ENCODE peak calls at places on chromosomes 4 and X, in four cellular contexts. X, C, S and M are unnamed samples.

GRCh38 chrX:67328496-67328895 is 215.3 kb upstream of the AR start:
- DNase-seq in C (no peak), S (no peak), X (no peak), M (no peak)

GRCh38 chr4:159267940-159268327 is 165.1 kb downstream of the RAPGEF2 start:
- DNase-seq in X (no peak), S (no peak), C (no peak), M (no peak)

GRCh38 chr4:67762091-67762490 is 7.9 kb upstream of the GNRHR start:
- DNase-seq in C (no peak), X (no peak), S (peak; percentile 5), M (no peak)

GRCh38 chr4:166594326-166594946 is 639.9 kb downstream of the SPOCK3 start:
- DNase-seq in C (peak; percentile 29), X (no peak), S (no peak), M (peak; percentile 42)

GRCh38 chr4:337932-338758 is 531 bp downstream of the ZNF141 start:
- DNase-seq in X (no peak), S (no peak), C (no peak), M (peak; percentile 22)

GRCh38 chrX:130793966-130794365 is 109.0 kb downstream of the ENOX2 start:
- DNase-seq in X (no peak), S (peak; percentile 2), C (no peak), M (no peak)

GRCh38 chrX:6226053-6226645 is 2.5 kb downstream of the NLGN4X start:
- DNase-seq in X (no peak), C (no peak), S (no peak), M (no peak)

GRCh38 chr4:78205601-78206000 is 148.5 kb downstream of the FRAS1 start:
- DNase-seq in C (peak; percentile 28), S (no peak), X (no peak), M (no peak)

GRCh38 chr4:76354517-76355473 is 48.3 kb downstream of the STBD1 start:
- DNase-seq in X (no peak), S (no peak), C (no peak), M (no peak)

GRCh38 chr4:105197777-105198176 is 51.1 kb downstream of the TET2 start:
- DNase-seq in S (no peak), X (no peak), C (no peak), M (no peak)

GRCh38 chrX:10819973-10820372 is 199.6 kb upstream of the MID1 start:
- DNase-seq in X (peak; percentile 7), C (no peak), S (no peak), M (no peak)

GRCh38 chrX:72203421-72203820 is 21.9 kb downstream of the PIN4 start:
- DNase-seq in S (no peak), X (no peak), C (no peak), M (no peak)

GRCh38 chrX:672931-673330 is 42.3 kb downstream of the SHOX start:
- DNase-seq in X (no peak), S (no peak), C (no peak), M (no peak)

GRCh38 chr4:177128306-177128705 is 181.4 kb upstream of the NEIL3 start:
- DNase-seq in C (no peak), S (peak; percentile 77), X (no peak), M (no peak)

GRCh38 chr4:76639292-76639691 is 204.3 kb downstream of the SHROOM3 start:
- DNase-seq in C (no peak), X (no peak), S (peak; percentile 56), M (no peak)

GRCh38 chr4:24713604-24714003 is 81.8 kb upstream of the SOD3 start:
- DNase-seq in S (no peak), C (no peak), X (no peak), M (no peak)

GRCh38 chr4:187929024-187929423 is 66.5 kb upstream of the ZFP42 start:
- DNase-seq in S (no peak), X (no peak), C (no peak), M (no peak)

GRCh38 chrX:39857780-39858179 is 240.0 kb downstream of the BCOR start:
- DNase-seq in X (no peak), C (no peak), S (no peak), M (no peak)

GRCh38 chr4:122632396-122633143 is 11.7 kb upstream of the IL21 start:
- DNase-seq in S (no peak), X (no peak), C (no peak), M (no peak)

GRCh38 chrX:40849906-40850672 is 114.7 kb upstream of the MED14 start:
- DNase-seq in C (no peak), X (no peak), S (no peak), M (no peak)

GRCh38 chr4:83535520-83535944 is 376 bp upstream of the GPAT3 start:
- DNase-seq in C (peak; percentile 12), X (no peak), S (peak; percentile 53), M (no peak)

GRCh38 chrX:71652405-71652804 is 14.9 kb upstream of the LOC101059915 start:
- DNase-seq in C (peak; percentile 31), X (peak; percentile 38), S (peak; percentile 56), M (peak; percentile 39)

GRCh38 chr4:110632506-110633357 is 9.9 kb upstream of the PITX2 start:
- DNase-seq in X (no peak), C (no peak), S (no peak), M (no peak)

GRCh38 chr4:78776729-78777555 is 792 bp downstream of the BMP2K start:
- DNase-seq in S (peak; percentile 64), C (peak; percentile 52), X (peak; percentile 48), M (peak; percentile 41)

GRCh38 chr4:120921456-120922389 is 803 bp downstream of the PRDM5 start:
- DNase-seq in X (no peak), C (no peak), S (peak; percentile 68), M (peak; percentile 61)

GRCh38 chr4:101191302-101192098 is 155.8 kb downstream of the PPP3CA start:
- DNase-seq in X (no peak), C (no peak), S (peak; percentile 99), M (no peak)

GRCh38 chr4:156672924-156673323 is 298.7 kb downstream of the PDGFC start:
- DNase-seq in X (no peak), C (no peak), S (no peak), M (no peak)

GRCh38 chrX:6849711-6850415 is 297.6 kb upstream of the STS start:
- DNase-seq in C (no peak), S (no peak), X (no peak), M (no peak)

GRCh38 chr4:115278830-115279229 is 165.4 kb upstream of the NDST4 start:
- DNase-seq in S (no peak), X (no peak), C (no peak), M (no peak)

GRCh38 chrX:80388206-80388605 is 32.0 kb upstream of the TENT5D start:
- DNase-seq in S (no peak), X (no peak), C (no peak), M (no peak)

GRCh38 chr4:24330198-24330972 is 254.0 kb downstream of the DHX15 start:
- DNase-seq in S (no peak), X (no peak), C (no peak), M (no peak)

GRCh38 chr4:43903456-43903855 is 545.2 kb downstream of the KCTD8 start:
- DNase-seq in S (no peak), C (no peak), X (no peak), M (no peak)

GRCh38 chr4:23789765-23790164 is 100.1 kb downstream of the PPARGC1A start:
- DNase-seq in X (no peak), C (peak; percentile 28), S (no peak), M (no peak)

GRCh38 chr4:38371391-38371851 is 292.6 kb upstream of the KLF3 start:
- DNase-seq in X (no peak), C (no peak), S (no peak), M (no peak)

GRCh38 chr4:38381788-38382187 is 282.2 kb upstream of the KLF3 start:
- DNase-seq in S (no peak), C (no peak), X (no peak), M (no peak)

GRCh38 chr4:38382492-38382891 is 281.5 kb upstream of the KLF3 start:
- DNase-seq in S (no peak), C (no peak), X (no peak), M (no peak)

GRCh38 chr4:38378478-38378877 is 285.5 kb upstream of the KLF3 start:
- DNase-seq in C (no peak), X (no peak), S (no peak), M (no peak)

GRCh38 chr4:38377195-38377594 is 286.8 kb upstream of the KLF3 start:
- DNase-seq in X (no peak), C (no peak), S (no peak), M (no peak)
- TF ChIP-seq MYC in X (no peak), C (no peak), S (no peak), M (no peak)

DNA sequence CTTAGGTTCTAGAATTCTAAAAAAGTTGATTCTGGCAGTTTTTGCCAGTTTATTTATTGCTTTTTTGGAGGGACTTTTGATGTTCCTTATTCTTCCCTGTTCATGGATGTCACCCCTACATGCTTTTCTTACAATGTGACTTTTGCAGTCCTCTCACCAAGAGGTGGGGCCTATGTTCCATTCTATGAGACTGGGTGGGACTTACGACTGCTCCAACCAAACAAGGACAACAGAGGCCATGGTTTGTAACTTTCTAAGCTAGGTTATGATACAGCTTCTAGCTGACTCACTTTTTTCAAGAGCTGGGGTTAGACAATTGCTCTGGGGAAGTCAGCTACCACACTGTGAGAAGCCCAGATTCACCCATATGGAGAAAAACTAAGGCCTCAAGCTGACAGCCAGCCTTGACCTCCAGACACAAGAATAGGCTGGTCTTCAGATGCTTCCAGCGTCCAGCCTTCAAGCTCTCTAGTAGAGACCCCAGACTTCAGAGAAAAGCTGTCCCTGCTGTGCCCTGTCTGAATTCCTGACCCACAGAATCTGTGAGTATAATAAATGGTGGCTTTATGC is 39.5 kb downstream of the ENOPH1 start:
- DNase-seq in C (peak; percentile 16), S (peak; percentile 61), X (no peak), M (no peak)
- TF ChIP-seq MYC in C (no peak), S (no peak), X (no peak), M (no peak)

GRCh38 chr4:87299898-87300297 is 22.8 kb downstream of the HSD17B13 start:
- DNase-seq in C (no peak), S (peak; percentile 57), X (no peak), M (no peak)

DNA sequence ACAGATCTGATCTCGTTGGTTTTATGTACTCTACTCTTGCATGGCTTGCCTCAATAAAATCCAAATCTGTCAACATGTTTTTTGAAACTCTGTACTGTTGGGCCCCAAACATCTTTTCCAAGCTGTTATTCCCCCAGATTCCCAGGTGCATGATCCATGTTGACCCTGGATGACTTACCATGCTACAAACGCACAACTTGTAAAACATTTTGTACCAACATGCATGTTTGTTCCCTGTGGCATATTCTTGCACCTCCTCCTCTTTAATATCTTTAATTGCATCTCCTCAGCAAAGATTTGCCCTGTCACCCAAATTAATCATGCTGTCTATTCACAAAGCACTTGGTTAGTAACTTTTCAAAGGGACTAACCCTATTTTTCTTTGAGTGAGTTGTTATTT is 24.3 kb downstream of the HSD17B13 start:
- DNase-seq in X (no peak), S (no peak), C (no peak), M (no peak)
- TF ChIP-seq MYC in X (no peak), S (no peak), C (no peak), M (no peak)

DNA sequence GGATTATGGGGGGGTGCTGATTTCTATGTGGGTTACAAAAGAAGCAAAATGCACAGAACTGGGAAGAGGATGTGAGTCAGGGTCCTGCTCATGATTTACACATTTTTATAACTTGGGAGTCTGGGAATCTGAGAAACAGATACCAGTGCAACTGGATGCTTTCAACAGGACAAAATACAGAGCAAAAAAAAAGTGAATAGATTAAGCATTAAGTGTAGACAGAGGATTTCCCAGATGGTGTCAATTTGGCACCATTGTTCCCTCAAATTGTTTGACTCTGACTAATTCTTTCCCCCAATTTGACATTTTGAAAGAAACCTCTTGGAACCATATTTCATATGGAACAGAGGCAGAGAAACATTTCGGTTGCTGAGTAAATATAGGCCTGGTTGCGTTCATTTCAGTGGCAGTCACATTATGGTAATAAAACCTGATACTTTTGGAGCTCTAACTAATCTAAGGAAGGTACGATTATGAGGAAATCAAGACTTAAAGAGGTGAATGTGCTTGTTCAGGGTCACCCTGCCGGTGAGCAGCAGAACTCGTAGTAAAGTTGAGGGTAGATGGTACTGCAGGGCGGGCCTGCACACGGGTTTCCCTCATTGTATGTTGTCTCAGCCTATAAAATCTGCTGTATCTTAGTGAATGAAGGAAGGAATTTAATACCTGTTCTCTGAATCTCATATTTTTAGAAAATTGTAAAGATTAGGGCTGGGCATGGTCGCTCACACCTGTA is 18.7 kb upstream of the CDKL5 start:
- DNase-seq in C (no peak), X (no peak), S (no peak), M (no peak)
- TF ChIP-seq MYC in C (no peak), X (no peak), S (no peak), M (no peak)